ENCODE peak calls at places on chromosomes 5 and 9, in six cellular contexts. M is CD8-positive, alpha-beta memory T cell; T is fibroblast of villous mesenchyme; J is epithelial cell of esophagus; W is RWPE2; U is psoas muscle. S is an unnamed sample.
A peak's percentile ranks its signal among the peaks of the same experiment; 100 is the strongest.

GRCh38 chr5:1062761-1063568 is 48.9 kb downstream of the SLC12A7 start:
- DNase-seq in M (no peak), T (no peak), W (no peak), J (no peak), U (peak; percentile 45), S (no peak)

GRCh38 chr5:159208508-159209437 is 580 bp downstream of the RNF145 start:
- DNase-seq in M (no peak), W (no peak), J (no peak), U (peak; percentile 63), T (no peak), S (no peak)

GRCh38 chr9:4301971-4302427 is 2.1 kb upstream of the GLIS3 start:
- DNase-seq in M (no peak), T (peak; percentile 77), W (peak; percentile 72), J (peak; percentile 93), U (peak; percentile 68), S (peak; percentile 42)

GRCh38 chr5:76291305-76292077 is 111.6 kb upstream of the IQGAP2 start:
- DNase-seq in J (peak; percentile 29), W (no peak), T (no peak), U (no peak), M (no peak), S (no peak)

GRCh38 chr9:137310190-137311052 is 8.3 kb upstream of the NRARP start:
- DNase-seq in M (no peak), T (no peak), U (peak; percentile 51), W (peak; percentile 69), J (peak; percentile 82), S (no peak)

GRCh38 chr9:136172412-136173079 is 32.4 kb downstream of the LHX3 start:
- DNase-seq in J (no peak), T (no peak), U (no peak), M (no peak), W (no peak), S (no peak)

GRCh38 chr5:7755958-7756357 is 95.0 kb downstream of the CFAP90 start:
- DNase-seq in T (no peak), J (no peak), M (no peak), W (no peak), U (no peak), S (no peak)

GRCh38 chr9:127426756-127427155 is 2.6 kb downstream of the ZNF79 start:
- DNase-seq in M (no peak), U (no peak), T (no peak), W (no peak), J (peak; percentile 69), S (no peak)

GRCh38 chr5:142253938-142254895 is 70.6 kb downstream of the SPRY4 start:
- DNase-seq in T (peak; percentile 53), W (no peak), J (no peak), U (no peak), M (no peak), S (no peak)

GRCh38 chr5:14123974-14124482 is 19.1 kb upstream of the TRIO start:
- DNase-seq in U (no peak), M (no peak), J (peak; percentile 54), W (no peak), T (no peak), S (no peak)

GRCh38 chr9:115691686-115692085 is 461.9 kb upstream of the PAPPA start:
- DNase-seq in U (no peak), J (peak; percentile 83), T (peak; percentile 83), W (no peak), M (no peak), S (no peak)

GRCh38 chr9:98994226-98995058 is 50.7 kb downstream of the COL15A1 start:
- DNase-seq in U (no peak), J (no peak), T (no peak), M (no peak), W (no peak), S (no peak)

GRCh38 chr5:130102375-130102774 is 198.1 kb downstream of the CHSY3 start:
- DNase-seq in T (no peak), U (no peak), M (no peak), J (no peak), W (no peak), S (no peak)

GRCh38 chr9:100575765-100576368 is 2.0 kb upstream of the CAVIN4 start:
- DNase-seq in U (no peak), J (peak; percentile 40), M (no peak), W (no peak), T (no peak), S (no peak)

GRCh38 chr5:130536726-130537125 is 628.3 kb downstream of the HINT1 start:
- DNase-seq in U (no peak), M (no peak), J (no peak), T (peak; percentile 61), W (no peak), S (no peak)

GRCh38 chr9:89841456-89841855 is 236.6 kb downstream of the GADD45G start:
- DNase-seq in T (no peak), M (no peak), W (no peak), J (no peak), U (no peak), S (no peak)

GRCh38 chr9:114448706-114449105 is 56.6 kb downstream of the WHRN start:
- DNase-seq in W (no peak), M (no peak), T (no peak), U (no peak), J (no peak), S (no peak)

GRCh38 chr9:93978498-93978897 is 23.3 kb upstream of the BARX1 start:
- DNase-seq in W (no peak), J (peak; percentile 55), U (no peak), M (no peak), T (no peak), S (no peak)

GRCh38 chr5:124747770-124748686 is 1.6 kb upstream of the ZNF608 start:
- DNase-seq in W (no peak), T (peak; percentile 40), M (no peak), U (no peak), J (peak; percentile 31), S (no peak)

GRCh38 chr5:170265527-170265926 is 32.0 kb downstream of the LCP2 start:
- DNase-seq in W (no peak), M (no peak), J (no peak), T (no peak), U (peak; percentile 66), S (no peak)

GRCh38 chr5:137345396-137345795 is 153.7 kb downstream of the SPOCK1 start:
- DNase-seq in U (no peak), M (no peak), W (no peak), J (no peak), T (no peak), S (no peak)

GRCh38 chr5:69136296-69136695 is 30.7 kb upstream of the CCNB1 start:
- DNase-seq in J (no peak), U (no peak), M (no peak), T (peak; percentile 57), W (no peak), S (no peak)

GRCh38 chr5:143093452-143094086 is 309.9 kb downstream of the NR3C1 start:
- DNase-seq in T (no peak), U (no peak), W (no peak), J (no peak), M (no peak), S (no peak)

GRCh38 chr5:115460476-115460875 is 84.1 kb downstream of the FEM1C start:
- DNase-seq in T (no peak), J (peak; percentile 90), W (no peak), M (no peak), U (peak; percentile 88), S (peak; percentile 86)

GRCh38 chr5:150791536-150791935 is 13.0 kb downstream of the SMIM3 start:
- DNase-seq in T (no peak), U (no peak), M (no peak), W (no peak), J (no peak), S (no peak)

GRCh38 chr9:134433101-134433500 is 106.8 kb downstream of the RXRA start:
- DNase-seq in T (peak; percentile 42), M (no peak), J (peak; percentile 68), U (peak; percentile 84), W (no peak), S (no peak)

GRCh38 chr5:159010611-159011497 is 88.9 kb downstream of the EBF1 start:
- DNase-seq in M (no peak), W (no peak), U (no peak), T (peak; percentile 64), J (no peak), S (no peak)

GRCh38 chr5:32506251-32506661 is 61.7 kb upstream of the ZFR start:
- DNase-seq in J (peak; percentile 33), T (no peak), M (no peak), U (no peak), W (no peak), S (no peak)

GRCh38 chr9:95360866-95361265 is 43.4 kb upstream of the FANCC start:
- DNase-seq in W (no peak), U (no peak), T (no peak), M (no peak), J (no peak), S (no peak)

GRCh38 chr5:102858808-102859207 is 103.7 kb downstream of the PAM start:
- DNase-seq in M (no peak), J (peak; percentile 55), W (no peak), T (peak; percentile 31), U (no peak), S (no peak)

GRCh38 chr5:78530342-78531096 is 118.1 kb downstream of the LHFPL2 start:
- DNase-seq in T (peak; percentile 85), U (no peak), W (no peak), J (peak; percentile 92), M (no peak), S (no peak)

GRCh38 chr5:126370796-126371718 is 52.2 kb upstream of the GRAMD2B start:
- DNase-seq in U (no peak), M (no peak), J (peak; percentile 73), T (no peak), W (no peak), S (no peak)
- H3K4me3 ChIP-seq in U (no peak overlapping the region), M (no peak overlapping the region), J (no peak overlapping the region), T (no peak overlapping the region), W (no peak overlapping the region), S (no peak overlapping the region)

GRCh38 chr5:176629853-176630680 is at the start of the genes EIF4E1B and SNCB:
- DNase-seq in U (peak; percentile 70), W (peak; percentile 71), M (peak; percentile 49), T (no peak), J (peak; percentile 63), S (no peak)
- H3K4me3 ChIP-seq in U (peak within 1 kb of the TSS; percentile 61), W (peak within 1 kb of the TSS; percentile 19), M (peak within 1 kb of the TSS; percentile 32), T (peak within 1 kb of the TSS; percentile 47), J (no peak within 1 kb of the TSS), S (no peak within 1 kb of the TSS)

DNA sequence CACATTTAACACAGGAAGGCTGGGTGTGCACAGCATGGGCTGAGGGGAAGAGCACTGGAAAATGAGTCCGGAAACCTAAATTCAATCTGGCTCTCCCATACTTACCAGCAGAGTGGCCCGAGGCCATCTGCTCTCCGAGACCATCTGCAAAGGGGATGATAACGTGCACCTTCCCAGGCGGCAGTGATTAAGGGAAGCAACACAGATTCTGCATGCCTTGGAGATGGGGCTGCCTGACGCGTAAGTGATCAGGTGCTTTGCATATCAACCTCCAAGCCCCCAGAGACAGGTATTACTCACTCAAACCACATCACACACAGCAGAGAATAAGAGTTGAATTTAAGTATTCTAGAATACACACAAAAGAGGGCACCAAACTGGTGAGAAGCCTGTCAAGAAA is 9.1 kb downstream of the EPB41L4B start:
- DNase-seq in W (no peak), U (no peak), T (no peak), J (no peak), M (no peak), S (no peak)
- H3K4me3 ChIP-seq in W (no peak overlapping the region), U (no peak overlapping the region), T (no peak overlapping the region), J (no peak overlapping the region), M (no peak overlapping the region), S (no peak overlapping the region)

GRCh38 chr5:23461576-23461975 is 45.8 kb upstream of the PRDM9 start:
- DNase-seq in W (no peak), J (no peak), T (no peak), M (no peak), U (no peak), S (no peak)

GRCh38 chr5:23459214-23459613 is 48.2 kb upstream of the PRDM9 start:
- DNase-seq in M (no peak), W (no peak), U (no peak), J (no peak), T (no peak), S (no peak)

GRCh38 chr5:23457780-23458179 is 49.6 kb upstream of the PRDM9 start:
- DNase-seq in J (no peak), W (no peak), T (no peak), M (no peak), U (no peak), S (no peak)
- H3K4me3 ChIP-seq in J (no peak overlapping the region), W (no peak overlapping the region), T (no peak overlapping the region), M (no peak overlapping the region), U (no peak overlapping the region), S (no peak overlapping the region)

S was measured in lung.